ENCODE peak calls at places on chromosome 4, in five cellular contexts. S is H9; E is body of pancreas; J is CD8-positive, alpha-beta T cell; M is epithelial cell of prostate. N is an unnamed sample.

GRCh38 chr4:168076989-168077725 is 15.2 kb upstream of the ANXA10 start:
- DNase-seq in E (peak; percentile 68), M (no peak), J (peak; percentile 13), S (peak; percentile 42), N (no peak)

GRCh38 chr4:5045099-5045498 is 6.2 kb upstream of the STK32B start:
- DNase-seq in E (no peak), J (no peak), S (no peak), M (no peak), N (no peak)

GRCh38 chr4:60588556-60588955 is 611.6 kb upstream of the ADGRL3 start:
- DNase-seq in M (no peak), S (no peak), J (no peak), E (no peak), N (no peak)

GRCh38 chr4:20062054-20062453 is 189.7 kb upstream of the SLIT2 start:
- DNase-seq in E (no peak), M (no peak), J (no peak), S (no peak), N (no peak)

GRCh38 chr4:175891863-175892262 is 79.8 kb upstream of the GPM6A start:
- DNase-seq in M (peak; percentile 1), J (no peak), E (no peak), S (no peak), N (no peak)

GRCh38 chr4:77538574-77539157 is 67.0 kb upstream of the CXCL13 start:
- DNase-seq in E (peak; percentile 70), M (peak; percentile 55), J (no peak), S (no peak), N (no peak)

GRCh38 chr4:60723796-60724195 is 476.3 kb upstream of the ADGRL3 start:
- DNase-seq in J (no peak), E (no peak), M (no peak), S (no peak), N (no peak)

GRCh38 chr4:107838763-107839162 is 14.0 kb downstream of the SGMS2 start:
- DNase-seq in J (no peak), M (no peak), S (no peak), E (no peak), N (no peak)

GRCh38 chr4:38819569-38819968 is 15.0 kb upstream of the TLR1 start:
- DNase-seq in E (no peak), S (no peak), J (no peak), M (peak; percentile 39), N (no peak)

GRCh38 chr4:145734576-145735329 is 54.8 kb downstream of the C4orf51 start:
- DNase-seq in S (no peak), M (peak; percentile 98), J (no peak), E (peak; percentile 86), N (no peak)

GRCh38 chr4:78684196-78685079 is 91.7 kb upstream of the BMP2K start:
- DNase-seq in S (no peak), J (no peak), E (no peak), M (no peak), N (no peak)

GRCh38 chr4:151600432-151600831 is 160.4 kb downstream of the GATB start:
- DNase-seq in S (no peak), J (no peak), M (peak; percentile 29), E (no peak), N (no peak)

GRCh38 chr4:176125063-176125462 is 59.4 kb downstream of the WDR17 start:
- DNase-seq in S (no peak), J (no peak), E (no peak), M (no peak), N (no peak)

GRCh38 chr4:116005806-116006088 is 892.3 kb upstream of the NDST4 start:
- DNase-seq in J (no peak), E (no peak), S (no peak), M (no peak), N (no peak)

GRCh38 chr4:176526704-176527103 is 206.9 kb downstream of the SPCS3 start:
- DNase-seq in E (no peak), M (no peak), S (no peak), J (no peak), N (no peak)

GRCh38 chr4:3530051-3530450 is 2.2 kb downstream of the LRPAP1 start:
- DNase-seq in E (no peak), J (no peak), M (no peak), S (no peak), N (no peak)

GRCh38 chr4:121421594-121421993 is 40.8 kb upstream of the QRFPR start:
- DNase-seq in S (no peak), E (no peak), M (no peak), J (no peak), N (no peak)

GRCh38 chr4:19492611-19493010 is 759.1 kb upstream of the SLIT2 start:
- DNase-seq in J (no peak), E (no peak), M (no peak), S (no peak), N (no peak)

GRCh38 chr4:133152330-133152791 is 3.3 kb downstream of the PCDH10 start:
- DNase-seq in E (no peak), S (peak; percentile 49), M (no peak), J (no peak), N (no peak)

GRCh38 chr4:138182838-138183426 is 59.2 kb downstream of the SLC7A11 start:
- DNase-seq in E (peak; percentile 21), S (no peak), M (no peak), J (no peak), N (no peak)

GRCh38 chr4:13920901-13921300 is 293.4 kb upstream of the BOD1L1 start:
- DNase-seq in E (no peak), S (peak; percentile 73), J (no peak), M (peak; percentile 92), N (peak; percentile 91)

GRCh38 chr4:37648084-37648817 is 37.9 kb downstream of the RELL1 start:
- DNase-seq in E (peak; percentile 86), M (peak; percentile 75), J (no peak), S (peak; percentile 60), N (no peak)

GRCh38 chr4:122744229-122744628 is 11.7 kb downstream of the BBS12 start:
- DNase-seq in S (no peak), E (no peak), M (no peak), J (no peak), N (no peak)

GRCh38 chr4:76960014-76960413 is 10.5 kb downstream of the SEPTIN11 start:
- DNase-seq in J (no peak), S (no peak), E (no peak), M (no peak), N (no peak)

GRCh38 chr4:41878991-41879491 is 56.2 kb upstream of the TMEM33 start:
- DNase-seq in M (no peak), E (no peak), S (peak; percentile 51), J (no peak), N (no peak)

GRCh38 chr4:178577933-178578332 is 1135.7 kb upstream of the AGA start:
- DNase-seq in M (no peak), E (no peak), J (no peak), S (no peak), N (no peak)

GRCh38 chr4:140071806-140072205 is 82.2 kb downstream of the MAML3 start:
- DNase-seq in S (no peak), J (peak; percentile 61), E (peak; percentile 27), M (no peak), N (no peak)

GRCh38 chr4:41013746-41014145 is 200.6 kb downstream of the APBB2 start:
- DNase-seq in J (no peak), M (no peak), E (no peak), S (no peak), N (no peak)

GRCh38 chr4:173212379-173212778 is 43.8 kb downstream of the GALNT7 start:
- DNase-seq in J (no peak), E (no peak), S (no peak), M (no peak), N (no peak)
- H3K27ac ChIP-seq in J (no peak overlapping the region), E (no peak overlapping the region), S (no peak overlapping the region), M (no peak overlapping the region), N (no peak overlapping the region)

GRCh38 chr4:64271601-64272081 is 137.6 kb downstream of the TECRL start:
- DNase-seq in S (peak; percentile 27), M (no peak), J (no peak), E (no peak), N (no peak)
- H3K27ac ChIP-seq in S (no peak overlapping the region), M (no peak overlapping the region), J (no peak overlapping the region), E (no peak overlapping the region), N (no peak overlapping the region)

DNA sequence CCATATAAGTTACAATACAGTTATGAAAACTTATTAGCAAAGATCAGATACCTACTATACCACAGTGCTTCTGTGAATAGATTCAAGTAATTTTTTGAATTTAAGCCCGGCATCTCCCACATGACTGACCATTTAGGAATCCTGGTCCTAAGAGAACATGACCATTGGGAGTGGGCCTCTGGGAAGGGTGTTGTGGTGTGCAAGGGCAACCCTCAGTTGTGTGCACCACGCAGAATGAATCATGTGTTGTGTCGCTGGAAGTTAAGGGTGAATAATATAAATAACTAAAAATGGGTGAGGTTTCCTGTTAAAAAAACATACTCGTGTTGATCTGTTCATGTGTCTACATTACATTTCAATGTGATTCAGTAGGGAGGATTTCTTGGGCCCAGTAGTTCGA is 15.5 kb downstream of the CPE start:
- DNase-seq in S (no peak), J (no peak), M (no peak), E (no peak), N (no peak)
- H3K27ac ChIP-seq in S (no peak overlapping the region), J (no peak overlapping the region), M (peak overlapping the region; percentile 9), E (no peak overlapping the region), N (no peak overlapping the region)

GRCh38 chr4:83093060-83093640 is 21.4 kb downstream of the PLAC8 start:
- DNase-seq in E (no peak), S (peak; percentile 79), M (no peak), J (no peak), N (no peak)

DNA sequence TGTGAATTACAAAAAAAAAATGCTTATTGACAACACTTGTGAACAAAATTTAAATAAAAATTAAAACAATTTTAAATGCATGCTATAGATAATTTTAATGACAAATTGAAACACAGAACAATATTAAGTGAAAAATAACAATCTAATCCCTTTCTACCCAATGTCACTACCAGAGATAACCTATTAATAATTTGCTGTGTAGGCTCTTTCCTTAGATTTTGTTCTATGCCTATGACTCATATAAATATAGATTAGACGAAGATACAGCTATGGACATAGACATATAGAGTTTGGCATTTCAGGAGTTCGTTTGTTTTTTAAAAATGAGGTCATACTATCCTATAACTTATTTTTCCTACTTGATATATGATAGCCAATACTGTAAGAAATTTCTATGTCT is 18.1 kb downstream of the PLAC8 start:
- DNase-seq in S (no peak), E (no peak), J (no peak), M (no peak), N (no peak)
- H3K27ac ChIP-seq in S (no peak overlapping the region), E (no peak overlapping the region), J (no peak overlapping the region), M (no peak overlapping the region), N (no peak overlapping the region)

GRCh38 chr4:184408021-184408710 is 66.2 kb downstream of the IRF2 start:
- DNase-seq in S (no peak), M (no peak), J (no peak), E (no peak), N (no peak)
- H3K27ac ChIP-seq in S (peak overlapping the region; percentile 7), M (peak overlapping the region; percentile 57), J (no peak overlapping the region), E (no peak overlapping the region), N (peak overlapping the region; percentile 55)

DNA sequence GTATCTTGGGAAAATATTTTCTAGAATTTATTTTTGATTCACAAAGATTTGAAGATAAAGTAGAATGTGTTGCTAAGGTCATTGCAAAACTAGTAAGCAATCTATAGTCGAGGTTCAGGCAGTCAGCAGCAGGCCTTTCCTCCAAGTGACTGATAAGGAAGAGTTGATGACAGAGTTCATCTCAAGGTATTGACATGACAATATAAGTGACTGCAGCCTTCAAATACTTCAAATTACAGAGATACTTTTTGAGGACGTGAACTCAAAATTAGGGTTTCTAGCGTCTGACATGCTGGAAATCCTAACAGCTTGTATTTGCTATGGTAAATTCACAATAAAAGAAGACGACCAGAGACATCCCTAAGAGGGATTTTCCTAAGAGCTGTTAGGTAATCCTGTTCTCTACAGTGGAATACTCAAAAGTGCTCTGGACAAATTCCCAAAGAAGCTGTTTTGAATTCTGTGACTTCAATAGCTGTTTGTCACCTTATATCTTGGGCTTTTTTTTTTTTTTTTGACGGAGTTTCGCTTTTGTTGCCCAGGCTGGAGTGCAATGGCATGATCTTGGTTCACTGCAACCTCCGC is 7.4 kb downstream of the ARHGAP10 start:
- DNase-seq in E (no peak), S (no peak), J (no peak), M (no peak), N (no peak)
- H3K27ac ChIP-seq in E (no peak overlapping the region), S (no peak overlapping the region), J (no peak overlapping the region), M (no peak overlapping the region), N (no peak overlapping the region)

N was measured in esophagus muscularis mucosa.